ENCODE peak calls at places on chromosome 16, in six cellular contexts. G, D, U, T, Z and Y are unnamed samples.

GRCh38 chr16:58426095-58426494 is 33.8 kb downstream of the GINS3 start:
- DNase-seq in G (no peak), T (no peak), U (peak), Z (no peak), D (no peak), Y (no peak)

GRCh38 chr16:66441586-66442375 is 14.7 kb downstream of the BEAN1 start:
- DNase-seq in Z (no peak), D (no peak), T (peak), U (no peak), G (no peak), Y (no peak)

GRCh38 chr16:86283944-86284343 is 226.4 kb upstream of the FOXF1 start:
- DNase-seq in U (no peak), Z (no peak), T (no peak), G (no peak), D (no peak), Y (no peak)

GRCh38 chr16:82761236-82761635 is 134.5 kb downstream of the CDH13 start:
- DNase-seq in U (no peak), T (peak), D (no peak), G (no peak), Z (peak), Y (no peak)

GRCh38 chr16:57297856-57298255 is 13.4 kb upstream of the PLLP start:
- DNase-seq in T (no peak), D (no peak), Z (no peak), U (peak), G (no peak), Y (no peak)

GRCh38 chr16:1597154-1597553 is 14.7 kb downstream of the IFT140 start:
- DNase-seq in T (no peak), Z (no peak), U (no peak), D (no peak), G (no peak), Y (no peak)

GRCh38 chr16:75593825-75594820 is 27.9 kb downstream of the GABARAPL2 start:
- DNase-seq in Z (peak), G (no peak), D (peak), T (peak), U (no peak), Y (peak)

GRCh38 chr16:4982056-4982867 is 24.1 kb downstream of the SEC14L5 start:
- DNase-seq in D (no peak), G (no peak), Z (no peak), T (no peak), U (no peak), Y (no peak)

GRCh38 chr16:49513040-49513439 is 139.4 kb downstream of the C16orf78 start:
- DNase-seq in Z (peak), D (no peak), U (no peak), G (no peak), T (no peak), Y (no peak)

GRCh38 chr16:3469736-3470135 is 25.6 kb downstream of the C16orf90 start:
- DNase-seq in U (no peak), Z (no peak), G (no peak), D (no peak), T (no peak), Y (no peak)

GRCh38 chr16:74257061-74257460 is 39.6 kb upstream of the PSMD7 start:
- DNase-seq in G (no peak), T (no peak), U (no peak), Z (no peak), D (no peak), Y (no peak)

GRCh38 chr16:8855051-8855786 is 13.6 kb downstream of the CARHSP1 start:
- DNase-seq in G (no peak), T (no peak), Z (no peak), U (no peak), D (no peak), Y (no peak)

GRCh38 chr16:63038563-63039131 is 1002.4 kb upstream of the CDH8 start:
- DNase-seq in G (no peak), D (no peak), T (no peak), Z (no peak), U (no peak), Y (no peak)

GRCh38 chr16:14151256-14152030 is 80.3 kb downstream of the MRTFB start:
- DNase-seq in Z (no peak), D (no peak), U (no peak), T (peak), G (no peak), Y (no peak)

GRCh38 chr16:24580665-24581064 is 41.3 kb downstream of the RBBP6 start:
- DNase-seq in T (peak), D (no peak), G (peak), Z (no peak), U (no peak), Y (no peak)

GRCh38 chr16:2210386-2211365 is at the start of gene BRICD5:
- DNase-seq in G (no peak), T (no peak), D (no peak), U (no peak), Z (no peak), Y (no peak)

GRCh38 chr16:3589001-3589400 is 11.8 kb upstream of the NLRC3 start:
- DNase-seq in Z (no peak), G (no peak), T (no peak), D (no peak), U (no peak), Y (no peak)

GRCh38 chr16:10097273-10097672 is 85.0 kb downstream of the GRIN2A start:
- DNase-seq in U (no peak), T (peak), Z (no peak), G (no peak), D (no peak), Y (no peak)

GRCh38 chr16:16042076-16042475 is 92.7 kb downstream of the ABCC1 start:
- DNase-seq in D (no peak), G (peak), Z (no peak), T (peak), U (no peak), Y (no peak)

GRCh38 chr16:12958366-12958765 is 57.0 kb downstream of the SHISA9 start:
- DNase-seq in Z (no peak), T (no peak), D (no peak), G (no peak), U (no peak), Y (no peak)

GRCh38 chr16:59690216-59690615 is 956.1 kb upstream of the GOT2 start:
- DNase-seq in G (no peak), D (no peak), U (no peak), T (no peak), Z (no peak), Y (no peak)

GRCh38 chr16:54116126-54116525 is 170.5 kb downstream of the IRX3 start:
- DNase-seq in G (no peak), Z (no peak), T (no peak), D (peak), U (no peak), Y (no peak)

GRCh38 chr16:65201446-65202010 is 79.7 kb upstream of the CDH11 start:
- DNase-seq in G (no peak), D (no peak), Z (peak), U (no peak), T (no peak), Y (no peak)

GRCh38 chr16:21121150-21121549 is 29.5 kb downstream of the DNAH3 start:
- DNase-seq in G (no peak), Z (no peak), D (no peak), T (no peak), U (no peak), Y (no peak)

GRCh38 chr16:84379008-84379730 is 10.8 kb downstream of the ATP2C2 start:
- DNase-seq in Z (no peak), T (no peak), G (no peak), D (no peak), U (no peak), Y (no peak)

GRCh38 chr16:20349615-20350014 is 2.9 kb downstream of the UMOD start:
- DNase-seq in Z (no peak), D (no peak), G (no peak), U (no peak), T (no peak), Y (no peak)

GRCh38 chr16:57824880-57825279 is 22.6 kb upstream of the KIFC3 start:
- DNase-seq in Z (no peak), D (no peak), U (no peak), G (no peak), T (no peak), Y (no peak)

GRCh38 chr16:25110392-25110947 is 1.1 kb upstream of the LCMT1 start:
- DNase-seq in G (no peak), D (no peak), T (no peak), U (no peak), Z (no peak), Y (no peak)